ENCODE peak calls at places on chromosomes 11 and 22, in nine cellular contexts. K, S, J, G, E, O, D, I and X are unnamed samples. For H3K4me1, the result is how much of the 10 kb centered on the place peaks cover.

GRCh38 chr11:69700278-69701140 is 3.3 kb downstream of the FGF19 start:
- DNase-seq in E (peak), I (no peak), G (peak), K (no peak), S (no peak), O (no peak), D (peak), J (peak), X (peak)

GRCh38 chr11:73957654-73958361 is 7.0 kb downstream of the DNAJB13 start:
- DNase-seq in J (no peak), S (no peak), K (no peak), O (no peak), G (no peak), D (no peak), I (no peak), E (peak), X (no peak)

GRCh38 chr22:38257170-38257569 is 15.6 kb downstream of the TMEM184B start:
- DNase-seq in O (no peak), S (no peak), J (no peak), E (no peak), G (no peak), I (no peak), K (no peak), D (no peak), X (no peak)

GRCh38 chr11:126431401-126432064 is 76.0 kb downstream of the ST3GAL4 start:
- DNase-seq in G (no peak), E (peak), K (peak), D (no peak), O (no peak), J (no peak), S (no peak), I (no peak), X (no peak)

GRCh38 chr11:27372159-27372558 is 9.1 kb upstream of the CCDC34 start:
- DNase-seq in G (no peak), J (no peak), D (no peak), E (no peak), O (no peak), I (no peak), S (no peak), K (no peak), X (no peak)

GRCh38 chr11:14308114-14308896 is 50.7 kb downstream of the RRAS2 start:
- DNase-seq in D (no peak), J (peak), E (no peak), S (no peak), G (no peak), I (peak), O (peak), K (no peak), X (peak)

GRCh38 chr22:27137809-27138400 is 480.5 kb downstream of the MIAT start:
- DNase-seq in I (no peak), S (no peak), D (no peak), O (no peak), K (no peak), G (no peak), E (no peak), J (peak), X (no peak)

GRCh38 chr11:10654211-10655150 is 39.1 kb downstream of the IRAG1 start:
- DNase-seq in G (no peak), I (peak), S (peak), E (peak), D (no peak), K (no peak), O (peak), J (peak), X (peak)

GRCh38 chr11:122486793-122487495 is 168.6 kb upstream of the UBASH3B start:
- DNase-seq in S (no peak), O (peak), K (no peak), G (no peak), J (no peak), I (no peak), E (no peak), D (no peak), X (no peak)

GRCh38 chr11:109752212-109752825 is 330.3 kb downstream of the C11orf87 start:
- DNase-seq in G (no peak), S (no peak), O (no peak), I (no peak), E (no peak), J (no peak), D (no peak), K (no peak), X (no peak)

GRCh38 chr11:68683086-68683951 is 1.0 kb upstream of the GAL start:
- DNase-seq in K (no peak), S (no peak), O (no peak), E (no peak), J (no peak), G (no peak), D (peak), I (no peak), X (no peak)

GRCh38 chr11:134278356-134278755 is 2.2 kb downstream of the GLB1L3 start:
- DNase-seq in S (no peak), E (no peak), G (no peak), O (no peak), I (no peak), D (no peak), J (no peak), K (no peak), X (no peak)

GRCh38 chr11:23846902-23847422 is 649.9 kb upstream of the LUZP2 start:
- DNase-seq in S (no peak), K (no peak), I (no peak), E (no peak), D (no peak), J (no peak), G (no peak), O (no peak), X (no peak)

GRCh38 chr11:67999201-67999629 is 4.7 kb downstream of the UNC93B1 start:
- DNase-seq in J (peak), O (no peak), E (no peak), K (no peak), S (no peak), G (no peak), I (no peak), D (peak), X (no peak)

GRCh38 chr11:35006389-35007128 is 90.1 kb downstream of the PDHX start:
- DNase-seq in J (no peak), E (no peak), I (no peak), O (no peak), G (no peak), D (no peak), K (peak), S (no peak), X (no peak)

GRCh38 chr11:14418801-14419417 is 59.9 kb upstream of the RRAS2 start:
- DNase-seq in O (peak), K (no peak), I (no peak), D (no peak), S (no peak), E (no peak), G (no peak), J (peak), X (peak)

GRCh38 chr11:31325162-31325561 is 44.4 kb downstream of the DCDC1 start:
- DNase-seq in S (no peak), E (peak), J (no peak), K (no peak), O (no peak), G (no peak), I (no peak), D (no peak), X (no peak)

GRCh38 chr22:30196867-30197336 is 49.7 kb downstream of the LIF start:
- DNase-seq in E (no peak), G (no peak), I (no peak), J (no peak), S (no peak), K (no peak), O (no peak), D (no peak), X (no peak)

GRCh38 chr22:30197389-30197788 is 49.2 kb downstream of the LIF start:
- DNase-seq in G (no peak), J (no peak), O (no peak), K (no peak), D (no peak), S (no peak), E (no peak), I (no peak), X (no peak)

GRCh38 chr22:30196141-30196866 is 50.3 kb downstream of the LIF start:
- DNase-seq in G (peak), J (no peak), I (peak), E (peak), O (peak), S (no peak), D (peak), K (peak), X (peak)

GRCh38 chr22:30193031-30193794 is 53.3 kb downstream of the LIF start:
- DNase-seq in K (no peak), G (no peak), J (no peak), S (no peak), E (no peak), I (no peak), O (no peak), D (no peak), X (no peak)

DNA sequence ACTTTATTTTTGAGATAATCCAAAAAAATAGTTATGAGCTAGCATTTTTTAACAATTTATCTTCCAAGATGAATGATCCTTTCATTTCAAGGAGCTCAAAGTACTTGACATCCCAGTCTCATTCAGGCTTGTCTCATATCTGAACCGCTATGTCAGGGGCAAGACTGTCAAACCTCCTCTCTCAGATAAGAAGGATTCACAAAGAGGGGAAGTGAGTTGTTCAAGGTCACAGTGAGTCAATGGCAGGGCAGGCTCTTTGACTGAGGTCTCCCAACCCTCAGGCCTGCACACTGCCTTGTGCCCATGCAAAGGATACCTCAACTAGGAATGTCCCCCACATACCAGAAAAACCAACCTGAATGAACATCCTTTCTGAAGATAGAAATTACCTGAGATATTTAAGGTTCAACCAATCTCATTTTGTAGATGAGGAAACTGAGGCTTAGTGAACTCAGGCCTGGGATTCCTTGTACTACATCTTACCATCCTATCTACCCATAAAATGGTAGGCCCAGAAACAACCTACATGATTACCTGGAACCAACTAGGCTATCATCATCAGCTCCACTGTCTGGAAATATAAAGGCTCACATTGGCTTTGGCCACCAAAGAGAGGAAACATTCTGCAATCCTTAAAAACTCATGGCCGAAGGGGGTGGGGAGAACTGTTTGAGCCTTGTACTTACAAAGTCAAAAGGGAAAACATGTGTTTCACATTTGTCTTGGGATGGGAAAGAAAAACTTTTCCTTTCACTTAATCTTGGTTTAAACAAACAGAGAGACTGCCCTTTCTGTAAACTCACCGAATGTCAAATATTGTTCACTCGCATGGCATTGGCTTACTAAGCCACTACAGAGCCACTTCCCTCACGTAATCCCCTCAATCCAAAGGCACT is 51.1 kb downstream of the LIF start:
- DNase-seq in G (no peak), E (no peak), I (no peak), J (no peak), O (no peak), S (no peak), D (no peak), K (no peak), X (no peak)
- H3K4me1 ChIP-seq in G (under half), E (half or more), I (half or more), J (under half), O (half or more), S (under half), D (under half), K (under half), X (under half)

GRCh38 chr11:74984730-74985129 is 4.0 kb upstream of the NEU3 start:
- DNase-seq in J (no peak), E (no peak), G (no peak), O (no peak), I (no peak), D (no peak), K (no peak), S (no peak), X (no peak)
- H3K4me1 ChIP-seq in J (under half), E (under half), G (under half), O (under half), I (under half), D (under half), K (under half), S (under half), X (under half)

GRCh38 chr11:2390091-2390870 is 10.3 kb upstream of the TSSC4 start:
- DNase-seq in J (no peak), E (no peak), G (no peak), S (no peak), I (no peak), K (no peak), O (no peak), D (peak), X (no peak)

GRCh38 chr11:2387266-2387982 is 10.3 kb downstream of the CD81 start:
- DNase-seq in G (no peak), K (no peak), O (no peak), I (peak), J (peak), D (no peak), S (no peak), E (no peak), X (no peak)

GRCh38 chr11:2388431-2389024 is 11.4 kb downstream of the CD81 start:
- DNase-seq in J (no peak), G (no peak), K (no peak), S (no peak), I (no peak), O (no peak), D (no peak), E (no peak), X (no peak)

GRCh38 chr11:2390871-2391662 is 9.5 kb upstream of the TSSC4 start:
- DNase-seq in D (no peak), J (no peak), O (no peak), S (no peak), K (peak), E (no peak), G (no peak), I (no peak), X (no peak)

DNA sequence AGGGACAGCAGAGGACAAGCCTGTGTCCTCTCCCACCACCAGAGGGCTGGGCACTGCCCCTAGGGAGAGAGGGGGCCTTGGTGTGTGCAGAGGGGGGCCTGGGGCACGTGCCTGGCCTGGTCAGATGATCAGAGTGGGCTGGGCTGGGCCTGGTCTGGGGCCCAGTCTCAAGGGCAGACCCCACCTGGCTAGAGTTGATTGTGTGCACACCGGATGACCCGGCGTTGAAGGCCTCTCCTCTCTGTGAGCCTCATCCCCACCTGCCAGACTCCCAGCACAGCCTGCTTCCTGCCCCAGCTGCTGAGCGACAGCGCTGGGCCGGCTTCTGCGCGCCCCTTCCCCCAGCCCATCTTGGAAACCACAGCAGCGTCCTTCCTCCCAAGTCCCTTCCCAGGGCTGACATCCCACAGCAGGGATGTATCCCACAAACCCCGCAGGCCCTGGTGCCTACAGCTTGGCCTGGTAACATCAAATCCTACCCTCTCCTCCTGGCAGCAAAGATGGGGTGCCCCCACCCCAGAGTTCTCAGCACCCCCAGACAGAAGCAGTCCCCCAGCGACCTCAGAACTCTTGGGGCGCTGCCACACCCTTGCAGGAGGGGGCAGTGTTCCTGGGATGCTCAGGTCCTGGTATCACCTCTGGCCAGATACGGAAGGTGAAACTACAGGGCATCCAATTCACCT is 11.1 kb upstream of the TSSC4 start:
- DNase-seq in G (no peak), J (no peak), E (no peak), K (no peak), I (no peak), D (no peak), O (no peak), S (no peak), X (no peak)
- H3K4me1 ChIP-seq in G (half or more), J (under half), E (under half), K (half or more), I (half or more), D (half or more), O (under half), S (half or more), X (under half)

GRCh38 chr22:25751174-25751581 is 9.2 kb downstream of the MYO18B start:
- DNase-seq in G (no peak), K (no peak), O (no peak), I (no peak), S (no peak), E (peak), D (no peak), J (no peak), X (no peak)
- H3K4me1 ChIP-seq in G (half or more), K (under half), O (under half), I (under half), S (under half), E (under half), D (under half), J (under half), X (under half)

GRCh38 chr11:61848631-61849030 is 20.5 kb downstream of the FADS2 start:
- DNase-seq in I (no peak), J (no peak), O (no peak), E (no peak), K (no peak), G (no peak), D (no peak), S (no peak), X (no peak)

GRCh38 chr11:61847914-61848581 is 19.9 kb downstream of the FADS2 start:
- DNase-seq in O (no peak), K (no peak), J (no peak), I (no peak), G (peak), D (no peak), S (no peak), E (no peak), X (no peak)

GRCh38 chr11:61851900-61852295 is 23.8 kb downstream of the FADS2 start:
- DNase-seq in J (no peak), E (no peak), D (no peak), O (no peak), I (no peak), K (no peak), G (no peak), S (no peak), X (no peak)

GRCh38 chr11:61851128-61851899 is 23.2 kb downstream of the FADS2 start:
- DNase-seq in E (no peak), D (no peak), O (no peak), I (no peak), K (no peak), J (no peak), G (peak), S (no peak), X (no peak)

DNA sequence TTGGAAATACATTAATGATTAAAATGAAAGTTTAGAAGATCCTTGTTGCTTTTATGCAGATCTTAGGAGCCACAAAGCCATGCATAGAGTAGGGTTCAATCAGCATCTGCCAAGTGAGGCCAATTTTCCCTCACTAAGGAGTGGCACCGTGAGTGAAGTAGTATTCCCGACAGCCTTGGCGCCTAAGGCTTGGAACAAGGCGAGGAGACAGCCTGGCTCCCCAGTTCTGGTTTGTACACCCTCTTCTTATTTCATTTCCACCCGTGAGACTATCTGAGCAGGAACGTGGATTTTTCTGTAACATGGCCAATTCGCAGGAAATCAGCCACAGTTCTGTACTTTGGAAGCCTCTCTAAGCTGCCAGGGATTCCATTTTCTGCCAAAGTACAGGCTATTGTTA is 22.6 kb downstream of the FADS2 start:
- DNase-seq in E (no peak), O (no peak), D (no peak), G (no peak), J (no peak), K (no peak), I (no peak), S (no peak), X (no peak)
- H3K4me1 ChIP-seq in E (under half), O (under half), D (under half), G (under half), J (under half), K (under half), I (under half), S (under half), X (under half)

GRCh38 chr11:8066036-8066910 is 14.7 kb upstream of the TUB start:
- DNase-seq in G (no peak), I (no peak), E (no peak), J (no peak), O (no peak), K (no peak), D (no peak), S (no peak), X (no peak)
- H3K4me1 ChIP-seq in G (half or more), I (under half), E (under half), J (half or more), O (under half), K (under half), D (under half), S (under half), X (under half)

DNA sequence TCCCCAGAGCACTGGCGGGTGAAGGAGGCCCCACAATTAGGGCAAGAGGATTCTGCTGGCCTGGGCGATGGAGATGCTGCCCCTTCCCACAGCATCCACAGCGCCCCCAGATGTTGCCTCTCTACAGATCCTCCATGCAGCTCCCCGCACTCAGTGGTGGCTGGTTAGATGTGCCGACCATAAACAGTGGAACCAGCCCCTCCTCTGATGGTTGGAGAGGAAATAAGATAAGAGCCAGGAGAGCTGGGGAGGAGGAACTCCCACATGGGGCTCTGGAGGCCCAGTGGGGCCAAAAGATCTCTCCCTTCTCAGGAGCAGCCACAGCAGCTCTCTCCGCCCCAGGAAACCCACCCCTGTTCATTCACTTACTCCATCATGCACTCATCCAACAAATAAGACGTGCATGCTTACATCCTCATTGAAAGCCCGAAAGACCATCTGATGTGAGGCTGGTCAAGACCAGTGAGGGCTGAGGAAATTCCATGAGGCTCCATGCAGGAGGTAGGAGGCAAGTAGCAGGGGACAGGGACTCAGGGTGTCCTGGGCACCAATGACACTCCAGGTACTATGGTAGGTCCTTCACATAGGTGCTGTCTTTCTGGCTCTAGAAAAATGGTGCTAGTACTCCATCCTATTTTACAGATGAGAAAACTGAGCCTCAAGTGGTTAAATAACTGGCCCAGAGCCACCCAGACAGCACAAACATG is 1.5 kb downstream of the PTGDR2 start:
- DNase-seq in S (no peak), E (peak), G (no peak), K (no peak), O (no peak), J (no peak), I (no peak), D (no peak), X (no peak)
- H3K4me1 ChIP-seq in S (under half), E (under half), G (under half), K (under half), O (under half), J (under half), I (under half), D (under half), X (under half)

GRCh38 chr11:64230209-64230984 is at the start of gene DNAJC4:
- DNase-seq in O (peak), G (peak), D (peak), E (peak), J (peak), S (peak), K (peak), I (peak), X (peak)
- H3K4me1 ChIP-seq in O (half or more), G (half or more), D (under half), E (under half), J (half or more), S (under half), K (under half), I (half or more), X (under half)

GRCh38 chr11:63756919-63757761 is 11.4 kb downstream of the ZFTA start:
- DNase-seq in O (no peak), I (no peak), D (no peak), K (no peak), J (no peak), S (no peak), E (no peak), G (no peak), X (no peak)
- H3K4me1 ChIP-seq in O (under half), I (under half), D (under half), K (under half), J (under half), S (under half), E (under half), G (under half), X (under half)